ENCODE peak calls at places on chromosome 1, in eight cellular contexts. F, X, U, J, K, A, G and Z are unnamed samples.

GRCh38 chr1:5348732-5349465 is 643.3 kb downstream of the NPHP4 start:
- DNase-seq in A (no peak), F (no peak), U (no peak), J (no peak), X (no peak), K (no peak), G (no peak), Z (no peak)

GRCh38 chr1:226736908-226737818 is 1.9 kb downstream of the ITPKB start:
- DNase-seq in A (peak; percentile 53), U (peak; percentile 50), G (peak; percentile 82), K (no peak), J (peak; percentile 77), F (peak; percentile 8), X (peak; percentile 41), Z (peak; percentile 61)

GRCh38 chr1:111334169-111334568 is 43.5 kb downstream of the CHIA start:
- DNase-seq in F (no peak), K (no peak), U (no peak), A (peak; percentile 54), X (peak; percentile 43), J (peak; percentile 49), G (no peak), Z (peak; percentile 15)

GRCh38 chr1:229059671-229060079 is 211.2 kb upstream of the RAB4A start:
- DNase-seq in X (peak; percentile 6), F (no peak), U (no peak), K (no peak), A (no peak), G (no peak), J (no peak), Z (peak; percentile 40)

GRCh38 chr1:197595244-197595904 is 179.9 kb downstream of the DENND1B start:
- DNase-seq in F (no peak), A (no peak), U (no peak), X (no peak), K (no peak), J (no peak), G (no peak), Z (no peak)

GRCh38 chr1:93591833-93592635 is 89.6 kb downstream of the BCAR3 start:
- DNase-seq in K (peak; percentile 63), A (peak; percentile 29), J (peak; percentile 56), X (no peak), G (peak; percentile 64), F (peak; percentile 80), U (no peak), Z (peak; percentile 87)

GRCh38 chr1:3067671-3068399 is 1.2 kb upstream of the PRDM16 start:
- DNase-seq in X (no peak), A (no peak), F (no peak), G (no peak), U (no peak), K (no peak), J (no peak), Z (no peak)

GRCh38 chr1:227782226-227782625 is 33.2 kb upstream of the PRSS38 start:
- DNase-seq in G (no peak), A (no peak), J (no peak), U (no peak), X (no peak), F (no peak), K (no peak), Z (no peak)

GRCh38 chr1:147539122-147539575 is 2.2 kb upstream of the BCL9 start:
- DNase-seq in G (peak; percentile 63), J (peak; percentile 32), U (no peak), K (peak; percentile 96), X (peak; percentile 90), F (no peak), A (no peak), Z (no peak)

GRCh38 chr1:6033986-6034749 is 11.5 kb upstream of the KCNAB2 start:
- DNase-seq in X (peak; percentile 23), J (peak; percentile 28), F (peak; percentile 3), A (peak; percentile 38), U (no peak), K (no peak), G (peak; percentile 69), Z (peak; percentile 67)

GRCh38 chr1:35556494-35557117 is 597 bp downstream of the KIAA0319L start:
- DNase-seq in J (no peak), G (peak; percentile 70), A (no peak), X (no peak), F (no peak), U (no peak), K (no peak), Z (no peak)

GRCh38 chr1:34342334-34342733 is 165.6 kb downstream of the C1orf94 start:
- DNase-seq in F (no peak), K (no peak), U (no peak), X (no peak), A (no peak), G (no peak), J (no peak), Z (no peak)

GRCh38 chr1:11648732-11649158 is 5.5 kb downstream of the FBXO2 start:
- DNase-seq in F (no peak), A (peak; percentile 29), J (no peak), U (no peak), G (peak; percentile 75), K (no peak), X (no peak), Z (no peak)

GRCh38 chr1:72557446-72558049 is 275.2 kb upstream of the NEGR1 start:
- DNase-seq in J (no peak), X (peak; percentile 38), G (no peak), K (no peak), U (no peak), A (no peak), F (no peak), Z (no peak)

GRCh38 chr1:62068978-62069377 is 125.7 kb upstream of the L1TD1 start:
- DNase-seq in U (no peak), A (no peak), F (peak; percentile 3), K (no peak), J (no peak), G (no peak), X (no peak), Z (no peak)

GRCh38 chr1:64212023-64212422 is 8.6 kb downstream of the UBE2U start:
- DNase-seq in X (peak; percentile 83), U (no peak), J (no peak), F (no peak), A (no peak), G (no peak), K (no peak), Z (no peak)

GRCh38 chr1:45001011-45001481 is 10.1 kb downstream of the HECTD3 start:
- DNase-seq in F (no peak), G (no peak), A (no peak), U (no peak), X (no peak), J (no peak), K (no peak), Z (no peak)

GRCh38 chr1:201456499-201457309 is 12.3 kb downstream of the PHLDA3 start:
- DNase-seq in G (no peak), A (no peak), F (no peak), U (no peak), X (peak; percentile 97), J (no peak), K (peak; percentile 91), Z (no peak)

GRCh38 chr1:5342172-5342571 is 650.1 kb downstream of the NPHP4 start:
- DNase-seq in F (no peak), K (no peak), J (no peak), X (no peak), G (no peak), A (no peak), U (no peak), Z (no peak)

GRCh38 chr1:145983959-145984830 is 12.2 kb downstream of the TXNIP start:
- DNase-seq in U (no peak), F (no peak), A (no peak), X (no peak), G (no peak), J (no peak), K (no peak), Z (no peak)

GRCh38 chr1:59674605-59675004 is 140.1 kb upstream of the HOOK1 start:
- DNase-seq in F (no peak), X (no peak), U (no peak), G (no peak), K (no peak), A (no peak), J (no peak), Z (no peak)

GRCh38 chr1:206653715-206654459 is 18.6 kb downstream of the DYRK3 start:
- DNase-seq in A (no peak), K (no peak), F (no peak), U (no peak), X (no peak), J (no peak), G (no peak), Z (no peak)

GRCh38 chr1:18948048-18948912 is 8.2 kb downstream of the IFFO2 start:
- DNase-seq in U (no peak), K (peak; percentile 68), J (peak; percentile 43), A (peak; percentile 66), X (peak; percentile 72), F (no peak), G (no peak), Z (no peak)

GRCh38 chr1:4602536-4603316 is 51.7 kb upstream of the AJAP1 start:
- DNase-seq in J (no peak), A (no peak), F (no peak), X (no peak), U (no peak), G (peak; percentile 3), K (no peak), Z (no peak)

GRCh38 chr1:93672069-93672468 is 9.6 kb downstream of the BCAR3 start:
- DNase-seq in G (no peak), F (no peak), J (no peak), U (no peak), X (peak; percentile 89), K (no peak), A (no peak), Z (no peak)

GRCh38 chr1:41641483-41641829 is 157.0 kb upstream of the EDN2 start:
- DNase-seq in X (no peak), A (no peak), J (peak; percentile 74), U (no peak), K (no peak), F (no peak), G (no peak), Z (no peak)

GRCh38 chr1:41371630-41372599 is 10.7 kb downstream of the FOXO6 start:
- DNase-seq in U (peak; percentile 50), G (no peak), A (no peak), K (no peak), J (no peak), F (peak; percentile 100), X (peak; percentile 39), Z (peak; percentile 83)